ENCODE peak calls at places on chromosome 17, in nine cellular contexts. One of them, this sample, is unnamed.
A peak's percentile ranks its signal among the peaks of the same experiment; 100 is the strongest.

GRCh38 chr17:70072900-70073299 is 2.1 kb upstream of the KCNJ16 start:
- DNase-seq in IMR-90: no peak
- DNase-seq in nephron progenitor cell: no peak
- DNase-seq in tibial nerve: no peak
- DNase-seq in thoracic aorta: no peak
- DNase-seq in cardiac muscle cell: no peak
- DNase-seq in A549: no peak
- DNase-seq in uterus: no peak
- DNase-seq in GM20000: no peak
- DNase-seq in this sample: no peak

GRCh38 chr17:58120195-58120822 is 27.9 kb upstream of the OR4D1 start:
- DNase-seq in IMR-90: peak; percentile 66
- DNase-seq in nephron progenitor cell: peak; percentile 73
- DNase-seq in tibial nerve: no peak
- DNase-seq in thoracic aorta: no peak
- DNase-seq in cardiac muscle cell: peak; percentile 90
- DNase-seq in A549: peak; percentile 65
- DNase-seq in uterus: no peak
- DNase-seq in GM20000: peak; percentile 39
- DNase-seq in this sample: no peak

GRCh38 chr17:48024149-48025039 is 13.2 kb downstream of the COPZ2 start:
- DNase-seq in IMR-90: no peak
- DNase-seq in nephron progenitor cell: peak; percentile 41
- DNase-seq in tibial nerve: no peak
- DNase-seq in thoracic aorta: no peak
- DNase-seq in cardiac muscle cell: peak; percentile 43
- DNase-seq in A549: peak; percentile 85
- DNase-seq in uterus: peak; percentile 30
- DNase-seq in GM20000: peak; percentile 46
- DNase-seq in this sample: no peak

GRCh38 chr17:64398330-64398729 is 7.7 kb upstream of the PECAM1 start:
- DNase-seq in IMR-90: no peak
- DNase-seq in nephron progenitor cell: no peak
- DNase-seq in tibial nerve: no peak
- DNase-seq in thoracic aorta: no peak
- DNase-seq in cardiac muscle cell: no peak
- DNase-seq in A549: no peak
- DNase-seq in uterus: no peak
- DNase-seq in GM20000: no peak
- DNase-seq in this sample: no peak

GRCh38 chr17:42928714-42929496 is 28.3 kb downstream of the G6PC1 start:
- DNase-seq in IMR-90: peak; percentile 85
- DNase-seq in nephron progenitor cell: peak; percentile 21
- DNase-seq in tibial nerve: no peak
- DNase-seq in thoracic aorta: peak; percentile 6
- DNase-seq in cardiac muscle cell: peak; percentile 70
- DNase-seq in A549: peak; percentile 93
- DNase-seq in uterus: peak; percentile 52
- DNase-seq in GM20000: peak; percentile 70
- DNase-seq in this sample: peak; percentile 49

GRCh38 chr17:4908301-4908700 is 5.4 kb upstream of the CHRNE start:
- DNase-seq in IMR-90: no peak
- DNase-seq in nephron progenitor cell: no peak
- DNase-seq in tibial nerve: no peak
- DNase-seq in thoracic aorta: no peak
- DNase-seq in cardiac muscle cell: no peak
- DNase-seq in A549: no peak
- DNase-seq in uterus: no peak
- DNase-seq in GM20000: no peak
- DNase-seq in this sample: no peak

GRCh38 chr17:79126139-79126538 is 51.5 kb downstream of the ENGASE start:
- DNase-seq in IMR-90: no peak
- DNase-seq in nephron progenitor cell: no peak
- DNase-seq in tibial nerve: no peak
- DNase-seq in thoracic aorta: no peak
- DNase-seq in cardiac muscle cell: no peak
- DNase-seq in A549: no peak
- DNase-seq in uterus: no peak
- DNase-seq in GM20000: no peak
- DNase-seq in this sample: no peak

GRCh38 chr17:78185981-78186688 is 717 bp downstream of the TK1 start:
- DNase-seq in IMR-90: no peak
- DNase-seq in nephron progenitor cell: no peak
- DNase-seq in tibial nerve: no peak
- DNase-seq in thoracic aorta: no peak
- DNase-seq in cardiac muscle cell: no peak
- DNase-seq in A549: peak; percentile 79
- DNase-seq in uterus: peak; percentile 31
- DNase-seq in GM20000: no peak
- DNase-seq in this sample: no peak

GRCh38 chr17:41627316-41628072 is 3.1 kb upstream of the KRT17 start:
- DNase-seq in IMR-90: no peak
- DNase-seq in nephron progenitor cell: no peak
- DNase-seq in tibial nerve: no peak
- DNase-seq in thoracic aorta: no peak
- DNase-seq in cardiac muscle cell: no peak
- DNase-seq in A549: no peak
- DNase-seq in uterus: no peak
- DNase-seq in GM20000: no peak
- DNase-seq in this sample: no peak

GRCh38 chr17:66930933-66931332 is 33.6 kb upstream of the CACNG4 start:
- DNase-seq in IMR-90: no peak
- DNase-seq in nephron progenitor cell: no peak
- DNase-seq in tibial nerve: no peak
- DNase-seq in thoracic aorta: no peak
- DNase-seq in cardiac muscle cell: no peak
- DNase-seq in A549: peak; percentile 48
- DNase-seq in uterus: no peak
- DNase-seq in GM20000: no peak
- DNase-seq in this sample: no peak

GRCh38 chr17:5110816-5111215 is 862 bp downstream of the ZNF232 start:
- DNase-seq in IMR-90: no peak
- DNase-seq in nephron progenitor cell: no peak
- DNase-seq in tibial nerve: no peak
- DNase-seq in thoracic aorta: no peak
- DNase-seq in cardiac muscle cell: no peak
- DNase-seq in A549: no peak
- DNase-seq in uterus: no peak
- DNase-seq in GM20000: peak; percentile 36
- DNase-seq in this sample: no peak

GRCh38 chr17:51764387-51764971 is 394.0 kb downstream of the CA10 start:
- DNase-seq in IMR-90: peak; percentile 45
- DNase-seq in nephron progenitor cell: peak; percentile 61
- DNase-seq in tibial nerve: no peak
- DNase-seq in thoracic aorta: no peak
- DNase-seq in cardiac muscle cell: peak; percentile 78
- DNase-seq in A549: peak; percentile 78
- DNase-seq in uterus: no peak
- DNase-seq in GM20000: peak; percentile 68
- DNase-seq in this sample: peak; percentile 25

GRCh38 chr17:48550313-48551205 is 5.7 kb upstream of the HOXB2 start:
- DNase-seq in IMR-90: peak; percentile 40
- DNase-seq in nephron progenitor cell: peak; percentile 76
- DNase-seq in tibial nerve: no peak
- DNase-seq in thoracic aorta: no peak
- DNase-seq in cardiac muscle cell: no peak
- DNase-seq in A549: no peak
- DNase-seq in uterus: no peak
- DNase-seq in GM20000: no peak
- DNase-seq in this sample: no peak

GRCh38 chr17:21375757-21376584 is at the start of gene KCNJ12:
- DNase-seq in IMR-90: no peak
- DNase-seq in nephron progenitor cell: no peak
- DNase-seq in tibial nerve: no peak
- DNase-seq in thoracic aorta: no peak
- DNase-seq in cardiac muscle cell: peak; percentile 76
- DNase-seq in A549: peak; percentile 43
- DNase-seq in uterus: no peak
- DNase-seq in GM20000: no peak
- DNase-seq in this sample: no peak

GRCh38 chr17:16924701-16925440 is 47.0 kb downstream of the TNFRSF13B start:
- DNase-seq in IMR-90: no peak
- DNase-seq in nephron progenitor cell: no peak
- DNase-seq in tibial nerve: peak; percentile 5
- DNase-seq in thoracic aorta: no peak
- DNase-seq in cardiac muscle cell: no peak
- DNase-seq in A549: no peak
- DNase-seq in uterus: no peak
- DNase-seq in GM20000: no peak
- DNase-seq in this sample: no peak

GRCh38 chr17:63039899-63040602 is 74.0 kb downstream of the TANC2 start:
- DNase-seq in IMR-90: peak; percentile 56
- DNase-seq in nephron progenitor cell: no peak
- DNase-seq in tibial nerve: no peak
- DNase-seq in thoracic aorta: no peak
- DNase-seq in cardiac muscle cell: no peak
- DNase-seq in A549: peak; percentile 68
- DNase-seq in uterus: no peak
- DNase-seq in GM20000: peak; percentile 9
- DNase-seq in this sample: no peak

GRCh38 chr17:61543786-61544415 is 47.1 kb downstream of the NACA2 start:
- DNase-seq in IMR-90: no peak
- DNase-seq in nephron progenitor cell: no peak
- DNase-seq in tibial nerve: no peak
- DNase-seq in thoracic aorta: no peak
- DNase-seq in cardiac muscle cell: no peak
- DNase-seq in A549: no peak
- DNase-seq in uterus: no peak
- DNase-seq in GM20000: no peak
- DNase-seq in this sample: no peak

GRCh38 chr17:37358830-37359681 is 16.7 kb upstream of the C17orf78 start:
- DNase-seq in IMR-90: peak; percentile 86
- DNase-seq in nephron progenitor cell: peak; percentile 98
- DNase-seq in tibial nerve: peak; percentile 92
- DNase-seq in thoracic aorta: peak; percentile 79
- DNase-seq in cardiac muscle cell: peak; percentile 99
- DNase-seq in A549: peak; percentile 98
- DNase-seq in uterus: peak; percentile 94
- DNase-seq in GM20000: peak; percentile 99
- DNase-seq in this sample: no peak

GRCh38 chr17:2237521-2237921 is 66.1 kb downstream of the SMG6 start:
- DNase-seq in IMR-90: no peak
- DNase-seq in nephron progenitor cell: no peak
- DNase-seq in tibial nerve: no peak
- DNase-seq in thoracic aorta: no peak
- DNase-seq in cardiac muscle cell: no peak
- DNase-seq in A549: no peak
- DNase-seq in uterus: peak; percentile 77
- DNase-seq in GM20000: no peak
- DNase-seq in this sample: no peak

GRCh38 chr17:83103200-83103937 is 24.0 kb downstream of the METRNL start:
- DNase-seq in IMR-90: peak; percentile 66
- DNase-seq in nephron progenitor cell: no peak
- DNase-seq in tibial nerve: peak; percentile 91
- DNase-seq in thoracic aorta: no peak
- DNase-seq in cardiac muscle cell: no peak
- DNase-seq in A549: peak; percentile 68
- DNase-seq in uterus: peak; percentile 85
- DNase-seq in GM20000: no peak
- DNase-seq in this sample: no peak

DNA sequence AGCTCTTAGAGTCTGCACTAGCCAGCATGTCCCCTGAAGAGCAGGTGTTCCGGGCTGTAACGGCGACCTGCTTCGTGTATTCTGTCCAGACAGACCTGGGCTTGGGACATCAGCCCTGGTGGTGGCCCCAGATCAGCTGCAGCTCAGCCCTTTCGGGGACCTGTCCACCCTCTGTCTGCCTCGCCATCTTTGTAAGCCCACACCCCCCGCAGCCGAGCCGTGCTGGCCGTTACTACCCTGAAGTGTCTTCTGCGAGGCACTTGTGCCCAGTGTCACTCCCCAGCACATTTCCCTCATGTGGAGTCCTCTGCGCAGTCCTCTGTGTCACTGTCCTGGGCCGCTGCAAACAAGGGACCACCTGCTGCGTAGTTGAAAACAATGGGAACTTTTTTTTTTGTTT is 10.4 kb downstream of the CARD14 start:
- DNase-seq in IMR-90: no peak
- DNase-seq in nephron progenitor cell: no peak
- DNase-seq in tibial nerve: no peak
- DNase-seq in thoracic aorta: no peak
- DNase-seq in cardiac muscle cell: no peak
- DNase-seq in A549: no peak
- DNase-seq in uterus: no peak
- DNase-seq in GM20000: no peak
- DNase-seq in this sample: no peak
- TF ChIP-seq CTCF in IMR-90: no peak
- TF ChIP-seq CTCF in nephron progenitor cell: no peak
- TF ChIP-seq CTCF in tibial nerve: no peak
- TF ChIP-seq CTCF in thoracic aorta: no peak
- TF ChIP-seq CTCF in cardiac muscle cell: no peak
- TF ChIP-seq CTCF in A549: no peak
- TF ChIP-seq CTCF in uterus: no peak
- TF ChIP-seq CTCF in GM20000: no peak
- TF ChIP-seq CTCF in this sample: no peak

GRCh38 chr17:74305865-74306654 is 20.0 kb upstream of the KIF19 start:
- DNase-seq in IMR-90: no peak
- DNase-seq in nephron progenitor cell: no peak
- DNase-seq in tibial nerve: no peak
- DNase-seq in thoracic aorta: no peak
- DNase-seq in cardiac muscle cell: no peak
- DNase-seq in A549: peak; percentile 28
- DNase-seq in uterus: no peak
- DNase-seq in GM20000: no peak
- DNase-seq in this sample: no peak
- TF ChIP-seq CTCF in IMR-90: no peak
- TF ChIP-seq CTCF in nephron progenitor cell: no peak
- TF ChIP-seq CTCF in tibial nerve: no peak
- TF ChIP-seq CTCF in thoracic aorta: no peak
- TF ChIP-seq CTCF in cardiac muscle cell: no peak
- TF ChIP-seq CTCF in A549: peak; percentile 12
- TF ChIP-seq CTCF in uterus: no peak
- TF ChIP-seq CTCF in GM20000: no peak
- TF ChIP-seq CTCF in this sample: no peak

GRCh38 chr17:8110456-8110804 is 7.9 kb downstream of the ALOXE3 start:
- DNase-seq in IMR-90: no peak
- DNase-seq in nephron progenitor cell: no peak
- DNase-seq in tibial nerve: no peak
- DNase-seq in thoracic aorta: no peak
- DNase-seq in cardiac muscle cell: no peak
- DNase-seq in A549: no peak
- DNase-seq in uterus: no peak
- DNase-seq in GM20000: no peak
- DNase-seq in this sample: no peak
- TF ChIP-seq CTCF in IMR-90: no peak
- TF ChIP-seq CTCF in nephron progenitor cell: no peak
- TF ChIP-seq CTCF in tibial nerve: no peak
- TF ChIP-seq CTCF in thoracic aorta: no peak
- TF ChIP-seq CTCF in cardiac muscle cell: no peak
- TF ChIP-seq CTCF in A549: no peak
- TF ChIP-seq CTCF in uterus: no peak
- TF ChIP-seq CTCF in GM20000: no peak
- TF ChIP-seq CTCF in this sample: no peak

DNA sequence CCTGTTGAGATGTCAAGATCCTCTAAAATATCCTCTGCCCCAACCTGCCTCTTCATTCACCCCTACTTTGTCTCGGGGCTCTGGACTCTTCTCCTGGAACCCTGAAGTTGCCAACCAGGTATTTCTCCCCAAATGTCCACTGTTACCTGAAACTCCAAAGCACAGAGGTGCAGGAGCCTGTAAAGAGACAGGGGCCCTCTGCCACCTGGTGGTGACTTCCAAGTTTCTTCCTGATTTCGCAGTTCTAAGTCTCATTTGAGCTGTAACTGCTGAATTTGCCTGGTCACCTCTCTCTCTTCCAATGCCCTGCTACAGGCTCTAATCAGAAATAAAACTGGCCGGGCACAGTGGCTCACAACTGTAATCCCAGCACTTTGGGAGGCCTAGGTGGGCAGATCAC is 77.1 kb upstream of the RCVRN start:
- DNase-seq in IMR-90: no peak
- DNase-seq in nephron progenitor cell: no peak
- DNase-seq in tibial nerve: no peak
- DNase-seq in thoracic aorta: no peak
- DNase-seq in cardiac muscle cell: peak; percentile 12
- DNase-seq in A549: peak; percentile 53
- DNase-seq in uterus: no peak
- DNase-seq in GM20000: no peak
- DNase-seq in this sample: no peak
- TF ChIP-seq CTCF in IMR-90: peak; percentile 19
- TF ChIP-seq CTCF in nephron progenitor cell: peak; percentile 39
- TF ChIP-seq CTCF in tibial nerve: no peak
- TF ChIP-seq CTCF in thoracic aorta: peak; percentile 11
- TF ChIP-seq CTCF in cardiac muscle cell: peak; percentile 24
- TF ChIP-seq CTCF in A549: peak; percentile 45
- TF ChIP-seq CTCF in uterus: no peak
- TF ChIP-seq CTCF in GM20000: no peak
- TF ChIP-seq CTCF in this sample: peak; percentile 9

This sample was measured in AG09309.